ENCODE peak calls at places on chromosomes 13 and 19, in ten cellular contexts. One of them, this sample, is unnamed.

GRCh38 chr13:25468330-25469178 is 96.8 kb downstream of the ATP8A2 start:
- DNase-seq in germinal center: peak
- DNase-seq in hypothalamus: peak
- DNase-seq in left cardiac atrium: peak
- DNase-seq in activated CD4-positive, alpha-beta T cell treated with anti-CD3 and anti-CD28 coated beads, Interleukin-2, amount 50 U/mL, for 48 hours: peak
- DNase-seq in choroid plexus epithelial cell: peak
- DNase-seq in body of pancreas: no peak
- DNase-seq in NCI-H2171 treated with DMSO at 0.1 percent for 48 hours: peak
- DNase-seq in left ventricle myocardium inferior: no peak
- DNase-seq in activated T-cell treated with anti-CD3 and anti-CD28 coated beads for 24 hours: no peak
- DNase-seq in this sample: no peak

GRCh38 chr19:14117668-14118164 is at the start of gene PRKACA:
- DNase-seq in NCI-H2171 treated with DMSO at 0.1 percent for 48 hours: peak
- DNase-seq in germinal center: peak
- DNase-seq in left ventricle myocardium inferior: peak
- DNase-seq in activated CD4-positive, alpha-beta T cell treated with anti-CD3 and anti-CD28 coated beads, Interleukin-2, amount 50 U/mL, for 48 hours: peak
- DNase-seq in activated T-cell treated with anti-CD3 and anti-CD28 coated beads for 24 hours: peak
- DNase-seq in body of pancreas: peak
- DNase-seq in choroid plexus epithelial cell: peak
- DNase-seq in left cardiac atrium: peak
- DNase-seq in hypothalamus: peak
- DNase-seq in this sample: peak

GRCh38 chr19:6710273-6711077 is 10.0 kb downstream of the C3 start:
- DNase-seq in left cardiac atrium: no peak
- DNase-seq in hypothalamus: no peak
- DNase-seq in body of pancreas: no peak
- DNase-seq in activated CD4-positive, alpha-beta T cell treated with anti-CD3 and anti-CD28 coated beads, Interleukin-2, amount 50 U/mL, for 48 hours: no peak
- DNase-seq in left ventricle myocardium inferior: no peak
- DNase-seq in choroid plexus epithelial cell: no peak
- DNase-seq in activated T-cell treated with anti-CD3 and anti-CD28 coated beads for 24 hours: no peak
- DNase-seq in NCI-H2171 treated with DMSO at 0.1 percent for 48 hours: no peak
- DNase-seq in germinal center: no peak
- DNase-seq in this sample: no peak

GRCh38 chr19:41563847-41564514 is 12.0 kb upstream of the CEACAM21 start:
- DNase-seq in activated T-cell treated with anti-CD3 and anti-CD28 coated beads for 24 hours: no peak
- DNase-seq in NCI-H2171 treated with DMSO at 0.1 percent for 48 hours: no peak
- DNase-seq in hypothalamus: no peak
- DNase-seq in germinal center: peak
- DNase-seq in activated CD4-positive, alpha-beta T cell treated with anti-CD3 and anti-CD28 coated beads, Interleukin-2, amount 50 U/mL, for 48 hours: no peak
- DNase-seq in left cardiac atrium: no peak
- DNase-seq in choroid plexus epithelial cell: no peak
- DNase-seq in left ventricle myocardium inferior: no peak
- DNase-seq in body of pancreas: no peak
- DNase-seq in this sample: no peak

GRCh38 chr13:75934889-75935288 is 298.8 kb downstream of the LMO7 start:
- DNase-seq in left ventricle myocardium inferior: no peak
- DNase-seq in body of pancreas: no peak
- DNase-seq in germinal center: no peak
- DNase-seq in left cardiac atrium: no peak
- DNase-seq in activated T-cell treated with anti-CD3 and anti-CD28 coated beads for 24 hours: no peak
- DNase-seq in activated CD4-positive, alpha-beta T cell treated with anti-CD3 and anti-CD28 coated beads, Interleukin-2, amount 50 U/mL, for 48 hours: no peak
- DNase-seq in hypothalamus: no peak
- DNase-seq in choroid plexus epithelial cell: peak
- DNase-seq in NCI-H2171 treated with DMSO at 0.1 percent for 48 hours: peak
- DNase-seq in this sample: no peak

GRCh38 chr19:50317115-50317514 is 12.1 kb downstream of the KCNC3 start:
- DNase-seq in body of pancreas: no peak
- DNase-seq in NCI-H2171 treated with DMSO at 0.1 percent for 48 hours: no peak
- DNase-seq in germinal center: no peak
- DNase-seq in left cardiac atrium: no peak
- DNase-seq in choroid plexus epithelial cell: no peak
- DNase-seq in activated T-cell treated with anti-CD3 and anti-CD28 coated beads for 24 hours: no peak
- DNase-seq in left ventricle myocardium inferior: no peak
- DNase-seq in activated CD4-positive, alpha-beta T cell treated with anti-CD3 and anti-CD28 coated beads, Interleukin-2, amount 50 U/mL, for 48 hours: no peak
- DNase-seq in hypothalamus: no peak
- DNase-seq in this sample: no peak

GRCh38 chr19:19873381-19873780 is 7.7 kb downstream of the ZNF253 start:
- DNase-seq in left cardiac atrium: no peak
- DNase-seq in hypothalamus: no peak
- DNase-seq in choroid plexus epithelial cell: peak
- DNase-seq in germinal center: no peak
- DNase-seq in body of pancreas: no peak
- DNase-seq in NCI-H2171 treated with DMSO at 0.1 percent for 48 hours: no peak
- DNase-seq in activated CD4-positive, alpha-beta T cell treated with anti-CD3 and anti-CD28 coated beads, Interleukin-2, amount 50 U/mL, for 48 hours: no peak
- DNase-seq in left ventricle myocardium inferior: no peak
- DNase-seq in activated T-cell treated with anti-CD3 and anti-CD28 coated beads for 24 hours: no peak
- DNase-seq in this sample: no peak

GRCh38 chr13:46121597-46122163 is 16.8 kb upstream of the CPB2 start:
- DNase-seq in left ventricle myocardium inferior: no peak
- DNase-seq in NCI-H2171 treated with DMSO at 0.1 percent for 48 hours: no peak
- DNase-seq in activated T-cell treated with anti-CD3 and anti-CD28 coated beads for 24 hours: no peak
- DNase-seq in germinal center: no peak
- DNase-seq in body of pancreas: no peak
- DNase-seq in hypothalamus: no peak
- DNase-seq in activated CD4-positive, alpha-beta T cell treated with anti-CD3 and anti-CD28 coated beads, Interleukin-2, amount 50 U/mL, for 48 hours: no peak
- DNase-seq in choroid plexus epithelial cell: no peak
- DNase-seq in left cardiac atrium: no peak
- DNase-seq in this sample: no peak

GRCh38 chr13:113963376-113963775 is 10.5 kb downstream of the C13orf46 start:
- DNase-seq in hypothalamus: no peak
- DNase-seq in germinal center: no peak
- DNase-seq in choroid plexus epithelial cell: no peak
- DNase-seq in left ventricle myocardium inferior: peak
- DNase-seq in activated CD4-positive, alpha-beta T cell treated with anti-CD3 and anti-CD28 coated beads, Interleukin-2, amount 50 U/mL, for 48 hours: no peak
- DNase-seq in body of pancreas: no peak
- DNase-seq in left cardiac atrium: peak
- DNase-seq in NCI-H2171 treated with DMSO at 0.1 percent for 48 hours: no peak
- DNase-seq in activated T-cell treated with anti-CD3 and anti-CD28 coated beads for 24 hours: no peak
- DNase-seq in this sample: no peak

GRCh38 chr13:44307844-44308243 is 65.8 kb upstream of the SERP2 start:
- DNase-seq in choroid plexus epithelial cell: no peak
- DNase-seq in left cardiac atrium: no peak
- DNase-seq in activated CD4-positive, alpha-beta T cell treated with anti-CD3 and anti-CD28 coated beads, Interleukin-2, amount 50 U/mL, for 48 hours: no peak
- DNase-seq in hypothalamus: no peak
- DNase-seq in germinal center: no peak
- DNase-seq in body of pancreas: no peak
- DNase-seq in activated T-cell treated with anti-CD3 and anti-CD28 coated beads for 24 hours: no peak
- DNase-seq in left ventricle myocardium inferior: no peak
- DNase-seq in NCI-H2171 treated with DMSO at 0.1 percent for 48 hours: no peak
- DNase-seq in this sample: no peak

GRCh38 chr13:112761701-112762689 is 72.2 kb downstream of the ATP11A start:
- DNase-seq in choroid plexus epithelial cell: peak
- DNase-seq in left cardiac atrium: peak
- DNase-seq in left ventricle myocardium inferior: peak
- DNase-seq in germinal center: no peak
- DNase-seq in body of pancreas: no peak
- DNase-seq in hypothalamus: no peak
- DNase-seq in activated T-cell treated with anti-CD3 and anti-CD28 coated beads for 24 hours: no peak
- DNase-seq in activated CD4-positive, alpha-beta T cell treated with anti-CD3 and anti-CD28 coated beads, Interleukin-2, amount 50 U/mL, for 48 hours: no peak
- DNase-seq in NCI-H2171 treated with DMSO at 0.1 percent for 48 hours: no peak
- DNase-seq in this sample: no peak

GRCh38 chr19:40035996-40036395 is 20.0 kb downstream of the ZNF780B start:
- DNase-seq in choroid plexus epithelial cell: no peak
- DNase-seq in body of pancreas: no peak
- DNase-seq in activated CD4-positive, alpha-beta T cell treated with anti-CD3 and anti-CD28 coated beads, Interleukin-2, amount 50 U/mL, for 48 hours: no peak
- DNase-seq in activated T-cell treated with anti-CD3 and anti-CD28 coated beads for 24 hours: no peak
- DNase-seq in hypothalamus: no peak
- DNase-seq in left cardiac atrium: no peak
- DNase-seq in NCI-H2171 treated with DMSO at 0.1 percent for 48 hours: no peak
- DNase-seq in left ventricle myocardium inferior: no peak
- DNase-seq in germinal center: no peak
- DNase-seq in this sample: no peak

GRCh38 chr19:46478356-46478986 is 7.1 kb upstream of the PNMA8A start:
- DNase-seq in body of pancreas: no peak
- DNase-seq in NCI-H2171 treated with DMSO at 0.1 percent for 48 hours: peak
- DNase-seq in activated T-cell treated with anti-CD3 and anti-CD28 coated beads for 24 hours: no peak
- DNase-seq in activated CD4-positive, alpha-beta T cell treated with anti-CD3 and anti-CD28 coated beads, Interleukin-2, amount 50 U/mL, for 48 hours: no peak
- DNase-seq in germinal center: no peak
- DNase-seq in left cardiac atrium: no peak
- DNase-seq in left ventricle myocardium inferior: no peak
- DNase-seq in hypothalamus: no peak
- DNase-seq in choroid plexus epithelial cell: peak
- DNase-seq in this sample: no peak

GRCh38 chr13:20664304-20664703 is 39.2 kb upstream of the IL17D start:
- DNase-seq in germinal center: no peak
- DNase-seq in NCI-H2171 treated with DMSO at 0.1 percent for 48 hours: no peak
- DNase-seq in activated T-cell treated with anti-CD3 and anti-CD28 coated beads for 24 hours: no peak
- DNase-seq in left cardiac atrium: no peak
- DNase-seq in hypothalamus: no peak
- DNase-seq in body of pancreas: no peak
- DNase-seq in activated CD4-positive, alpha-beta T cell treated with anti-CD3 and anti-CD28 coated beads, Interleukin-2, amount 50 U/mL, for 48 hours: no peak
- DNase-seq in left ventricle myocardium inferior: no peak
- DNase-seq in choroid plexus epithelial cell: no peak
- DNase-seq in this sample: no peak

GRCh38 chr19:57664269-57665127 is 4.2 kb upstream of the ZSCAN4 start:
- DNase-seq in activated T-cell treated with anti-CD3 and anti-CD28 coated beads for 24 hours: no peak
- DNase-seq in body of pancreas: peak
- DNase-seq in choroid plexus epithelial cell: peak
- DNase-seq in NCI-H2171 treated with DMSO at 0.1 percent for 48 hours: peak
- DNase-seq in hypothalamus: no peak
- DNase-seq in activated CD4-positive, alpha-beta T cell treated with anti-CD3 and anti-CD28 coated beads, Interleukin-2, amount 50 U/mL, for 48 hours: peak
- DNase-seq in left cardiac atrium: peak
- DNase-seq in left ventricle myocardium inferior: peak
- DNase-seq in germinal center: peak
- DNase-seq in this sample: peak

GRCh38 chr13:87954116-87954515 is 282.9 kb downstream of the SLITRK5 start:
- DNase-seq in choroid plexus epithelial cell: no peak
- DNase-seq in activated CD4-positive, alpha-beta T cell treated with anti-CD3 and anti-CD28 coated beads, Interleukin-2, amount 50 U/mL, for 48 hours: no peak
- DNase-seq in left ventricle myocardium inferior: no peak
- DNase-seq in left cardiac atrium: no peak
- DNase-seq in germinal center: no peak
- DNase-seq in body of pancreas: no peak
- DNase-seq in NCI-H2171 treated with DMSO at 0.1 percent for 48 hours: no peak
- DNase-seq in activated T-cell treated with anti-CD3 and anti-CD28 coated beads for 24 hours: no peak
- DNase-seq in hypothalamus: no peak
- DNase-seq in this sample: no peak

GRCh38 chr19:3082331-3082730 is 11.8 kb upstream of the GNA11 start:
- DNase-seq in NCI-H2171 treated with DMSO at 0.1 percent for 48 hours: no peak
- DNase-seq in activated CD4-positive, alpha-beta T cell treated with anti-CD3 and anti-CD28 coated beads, Interleukin-2, amount 50 U/mL, for 48 hours: no peak
- DNase-seq in hypothalamus: no peak
- DNase-seq in activated T-cell treated with anti-CD3 and anti-CD28 coated beads for 24 hours: no peak
- DNase-seq in left cardiac atrium: no peak
- DNase-seq in body of pancreas: no peak
- DNase-seq in left ventricle myocardium inferior: no peak
- DNase-seq in germinal center: no peak
- DNase-seq in choroid plexus epithelial cell: no peak
- DNase-seq in this sample: no peak

GRCh38 chr19:13463296-13463695 is 43.0 kb downstream of the CACNA1A start:
- DNase-seq in left ventricle myocardium inferior: no peak
- DNase-seq in germinal center: peak
- DNase-seq in activated T-cell treated with anti-CD3 and anti-CD28 coated beads for 24 hours: no peak
- DNase-seq in body of pancreas: no peak
- DNase-seq in left cardiac atrium: no peak
- DNase-seq in activated CD4-positive, alpha-beta T cell treated with anti-CD3 and anti-CD28 coated beads, Interleukin-2, amount 50 U/mL, for 48 hours: peak
- DNase-seq in hypothalamus: no peak
- DNase-seq in NCI-H2171 treated with DMSO at 0.1 percent for 48 hours: no peak
- DNase-seq in choroid plexus epithelial cell: peak
- DNase-seq in this sample: no peak

GRCh38 chr19:18119243-18120105 is 21.9 kb downstream of the MAST3 start:
- DNase-seq in left cardiac atrium: no peak
- DNase-seq in germinal center: peak
- DNase-seq in activated CD4-positive, alpha-beta T cell treated with anti-CD3 and anti-CD28 coated beads, Interleukin-2, amount 50 U/mL, for 48 hours: peak
- DNase-seq in NCI-H2171 treated with DMSO at 0.1 percent for 48 hours: no peak
- DNase-seq in body of pancreas: no peak
- DNase-seq in left ventricle myocardium inferior: no peak
- DNase-seq in hypothalamus: no peak
- DNase-seq in activated T-cell treated with anti-CD3 and anti-CD28 coated beads for 24 hours: no peak
- DNase-seq in choroid plexus epithelial cell: no peak
- DNase-seq in this sample: no peak

GRCh38 chr19:35966771-35967170 is 28.2 kb upstream of the SDHAF1 start:
- DNase-seq in choroid plexus epithelial cell: no peak
- DNase-seq in hypothalamus: no peak
- DNase-seq in left cardiac atrium: no peak
- DNase-seq in left ventricle myocardium inferior: no peak
- DNase-seq in NCI-H2171 treated with DMSO at 0.1 percent for 48 hours: no peak
- DNase-seq in activated T-cell treated with anti-CD3 and anti-CD28 coated beads for 24 hours: no peak
- DNase-seq in body of pancreas: no peak
- DNase-seq in germinal center: no peak
- DNase-seq in activated CD4-positive, alpha-beta T cell treated with anti-CD3 and anti-CD28 coated beads, Interleukin-2, amount 50 U/mL, for 48 hours: no peak
- DNase-seq in this sample: no peak

GRCh38 chr13:77918391-77919261 is at the start of gene EDNRB:
- DNase-seq in choroid plexus epithelial cell: peak
- DNase-seq in germinal center: peak
- DNase-seq in body of pancreas: peak
- DNase-seq in NCI-H2171 treated with DMSO at 0.1 percent for 48 hours: peak
- DNase-seq in activated CD4-positive, alpha-beta T cell treated with anti-CD3 and anti-CD28 coated beads, Interleukin-2, amount 50 U/mL, for 48 hours: no peak
- DNase-seq in hypothalamus: peak
- DNase-seq in left ventricle myocardium inferior: peak
- DNase-seq in activated T-cell treated with anti-CD3 and anti-CD28 coated beads for 24 hours: no peak
- DNase-seq in left cardiac atrium: peak
- DNase-seq in this sample: no peak